ENCODE peak calls at places on chromosome 15, in nine cellular contexts. F is stomach; R is stimulated activated CD4-positive, alpha-beta T cell treated with anti-CD3 and anti-CD28 coated beads, Interleukin-12 subunit alpha, Interleukin-12 subunit beta, amount 100 ng/mL, for 4 hours; Y is IMR-90; G is glomerular endothelial cell; Q is fibroblast of lung; D is HL-60; A is mucosa of descending colon; S is LHCN-M2. E is an unnamed sample.

GRCh38 chr15:41997845-41998244 is 23.0 kb downstream of the PLA2G4E start:
- DNase-seq in D (no peak), R (no peak), S (no peak), Q (no peak), G (no peak), A (no peak), F (no peak), Y (no peak), E (no peak)

GRCh38 chr15:48557335-48557734 is 88.2 kb downstream of the FBN1 start:
- DNase-seq in S (no peak), G (no peak), D (no peak), F (peak), A (no peak), Y (no peak), R (no peak), Q (no peak), E (no peak)

GRCh38 chr15:99961011-99961441 is 227.8 kb upstream of the LYSMD4 start:
- DNase-seq in F (no peak), G (no peak), D (no peak), A (no peak), Q (no peak), S (peak), R (no peak), Y (no peak), E (no peak)

GRCh38 chr15:40146037-40146436 is 14.8 kb upstream of the BUB1B start:
- DNase-seq in A (no peak), G (no peak), Q (peak), R (no peak), F (no peak), Y (peak), S (peak), D (no peak), E (peak)

GRCh38 chr15:74775894-74776293 is 6.0 kb upstream of the CSK start:
- DNase-seq in R (no peak), A (no peak), Q (no peak), G (no peak), Y (no peak), D (no peak), F (no peak), S (no peak), E (no peak)

GRCh38 chr15:63874616-63875015 is 40.9 kb upstream of the HERC1 start:
- DNase-seq in S (no peak), D (no peak), A (no peak), Y (no peak), G (no peak), Q (no peak), R (no peak), F (no peak), E (no peak)

GRCh38 chr15:49323207-49323606 is 99.8 kb upstream of the FGF7 start:
- DNase-seq in S (no peak), D (no peak), Y (no peak), F (no peak), G (no peak), R (no peak), A (no peak), Q (peak), E (no peak)

GRCh38 chr15:74529911-74530310 is 11.1 kb upstream of the ARID3B start:
- DNase-seq in R (no peak), Y (peak), A (no peak), Q (peak), F (no peak), D (no peak), G (no peak), S (peak), E (peak)

GRCh38 chr15:67907175-67907723 is 67.4 kb upstream of the RNU6-1 start:
- DNase-seq in A (no peak), R (no peak), G (no peak), S (no peak), Q (no peak), Y (no peak), F (no peak), D (no peak), E (no peak)

GRCh38 chr15:56428821-56429458 is 36.0 kb downstream of the MNS1 start:
- DNase-seq in Q (peak), A (no peak), R (no peak), G (peak), F (no peak), S (peak), D (peak), Y (peak), E (peak)

GRCh38 chr15:28962851-28963710 is 77.3 kb downstream of the APBA2 start:
- DNase-seq in G (no peak), F (no peak), Q (peak), S (no peak), Y (no peak), D (no peak), A (no peak), R (no peak), E (no peak)

GRCh38 chr15:56082263-56082761 is 88.9 kb upstream of the NEDD4 start:
- DNase-seq in D (no peak), R (no peak), Q (no peak), S (no peak), Y (no peak), F (no peak), G (no peak), A (no peak), E (no peak)

GRCh38 chr15:94042163-94042954 is 189.0 kb upstream of the MCTP2 start:
- DNase-seq in Q (peak), G (no peak), R (no peak), D (no peak), Y (peak), S (no peak), A (no peak), F (no peak), E (peak)